ENCODE peak calls at places on chromosomes 12 and 14, in nine cellular contexts. B is foreskin fibroblast, G is natural killer cell, P is AG10803, X is mammary epithelial cell, J is lower leg skin, V is neural progenitor cell, I is right lobe of liver, T is fibroblast of lung. Z is an unnamed sample.

GRCh38 chr12:123059501-123059900 is 79.0 kb downstream of the ARL6IP4 start:
- DNase-seq in P (no peak), J (no peak), B (peak; percentile 63), T (no peak), G (no peak), X (no peak), I (no peak), V (no peak), Z (peak; percentile 11)

GRCh38 chr12:115626210-115626609 is 651.3 kb downstream of the MED13L start:
- DNase-seq in X (no peak), T (no peak), J (no peak), V (no peak), G (no peak), I (no peak), B (no peak), P (no peak), Z (no peak)

GRCh38 chr14:38731962-38732361 is 371.1 kb downstream of the SEC23A start:
- DNase-seq in J (no peak), P (no peak), I (no peak), T (no peak), V (no peak), G (no peak), X (no peak), B (no peak), Z (no peak)

GRCh38 chr14:97329701-97330100 is 532.5 kb downstream of the VRK1 start:
- DNase-seq in P (peak; percentile 0), I (no peak), X (no peak), J (no peak), V (peak; percentile 18), B (no peak), T (peak; percentile 11), G (no peak), Z (no peak)

GRCh38 chr14:50335389-50335788 is 23.3 kb downstream of the DMAC2L start:
- DNase-seq in G (no peak), X (no peak), I (peak; percentile 63), V (peak; percentile 89), P (peak; percentile 59), T (peak; percentile 69), B (peak; percentile 75), J (peak; percentile 88), Z (no peak)

GRCh38 chr14:104967414-104968152 is 10.6 kb downstream of the AHNAK2 start:
- DNase-seq in I (peak; percentile 56), G (no peak), J (peak; percentile 95), P (peak; percentile 24), B (peak; percentile 70), T (peak; percentile 40), X (peak; percentile 71), V (peak; percentile 69), Z (no peak)

GRCh38 chr14:76953196-76953945 is 75.1 kb downstream of the IRF2BPL start:
- DNase-seq in J (peak; percentile 91), T (peak; percentile 78), B (peak; percentile 90), X (peak; percentile 85), P (peak; percentile 75), G (peak; percentile 41), V (no peak), I (peak; percentile 77), Z (no peak)

GRCh38 chr12:118850244-118850825 is 131.0 kb upstream of the SRRM4 start:
- DNase-seq in I (no peak), X (no peak), J (no peak), B (no peak), V (peak; percentile 60), T (no peak), P (no peak), G (no peak), Z (no peak)

GRCh38 chr14:40312296-40312695 is 880.1 kb upstream of the FBXO33 start:
- DNase-seq in V (no peak), B (no peak), G (no peak), T (no peak), X (no peak), I (no peak), J (no peak), P (no peak), Z (no peak)

GRCh38 chr12:81245458-81245857 is 167.6 kb downstream of the ACSS3 start:
- DNase-seq in G (no peak), V (no peak), J (no peak), X (no peak), B (peak; percentile 17), I (no peak), P (peak; percentile 23), T (no peak), Z (no peak)

GRCh38 chr14:105311838-105312237 is 2.7 kb upstream of the PACS2 start:
- DNase-seq in B (no peak), V (peak; percentile 56), P (no peak), X (no peak), T (no peak), G (no peak), I (no peak), J (no peak), Z (no peak)

GRCh38 chr12:110403975-110404675 is 617 bp upstream of the ANAPC7 start:
- DNase-seq in G (peak; percentile 67), I (peak; percentile 72), B (peak; percentile 81), P (peak; percentile 46), V (peak; percentile 90), X (peak; percentile 61), J (peak; percentile 92), T (peak; percentile 41), Z (no peak)

GRCh38 chr12:110403146-110403974 is at the start of gene ANAPC7:
- DNase-seq in B (peak; percentile 96), J (peak; percentile 97), X (peak; percentile 85), I (peak; percentile 92), V (peak; percentile 97), T (peak; percentile 84), P (peak; percentile 91), G (peak; percentile 78), Z (peak; percentile 96)
- TF ChIP-seq CTCF in B (peak; percentile 6), J (no peak), X (no peak), I (no peak), V (peak; percentile 30), T (no peak), P (no peak), G (no peak), Z (peak; percentile 48)

GRCh38 chr12:71742998-71743397 is 11.7 kb upstream of the RAB21 start:
- DNase-seq in B (no peak), J (no peak), X (no peak), G (no peak), T (no peak), P (no peak), I (no peak), V (no peak), Z (no peak)

GRCh38 chr12:71752887-71753286 is 1.8 kb upstream of the RAB21 start:
- DNase-seq in G (no peak), T (no peak), X (no peak), I (no peak), P (no peak), B (no peak), J (no peak), V (no peak), Z (no peak)

GRCh38 chr12:71744522-71745300 is 10.0 kb upstream of the RAB21 start:
- DNase-seq in I (no peak), T (no peak), X (no peak), P (no peak), G (no peak), V (no peak), B (no peak), J (no peak), Z (no peak)

GRCh38 chr12:71748081-71748850 is 6.4 kb upstream of the RAB21 start:
- DNase-seq in G (no peak), P (no peak), T (no peak), J (no peak), V (no peak), B (no peak), I (no peak), X (no peak), Z (no peak)

GRCh38 chr12:71746983-71747611 is 7.6 kb upstream of the RAB21 start:
- DNase-seq in X (peak; percentile 50), B (peak; percentile 80), P (peak; percentile 73), J (no peak), T (peak; percentile 59), I (no peak), G (no peak), V (peak; percentile 59), Z (no peak)
- TF ChIP-seq CTCF in X (peak; percentile 81), B (peak; percentile 49), P (peak; percentile 85), J (no peak), T (peak; percentile 73), I (peak; percentile 93), G (peak; percentile 75), V (peak; percentile 80), Z (peak; percentile 94)

GRCh38 chr12:97943359-97943758 is 480.8 kb downstream of the RMST start:
- DNase-seq in X (peak; percentile 27), V (no peak), P (no peak), B (peak; percentile 1), J (no peak), T (no peak), G (no peak), I (no peak), Z (no peak)
- TF ChIP-seq CTCF in X (peak; percentile 23), V (peak; percentile 17), P (peak; percentile 18), B (peak; percentile 10), J (no peak), T (peak; percentile 37), G (no peak), I (no peak), Z (no peak)

GRCh38 chr12:113957627-113958026 is 8.5 kb downstream of the RBM19 start:
- DNase-seq in V (no peak), X (no peak), B (no peak), G (no peak), T (no peak), I (no peak), P (no peak), J (no peak), Z (no peak)

GRCh38 chr12:113958108-113958507 is 8.0 kb downstream of the RBM19 start:
- DNase-seq in X (no peak), P (no peak), J (no peak), V (no peak), T (no peak), G (no peak), I (no peak), B (no peak), Z (no peak)

GRCh38 chr12:113959096-113959495 is 7.0 kb downstream of the RBM19 start:
- DNase-seq in B (no peak), J (no peak), G (no peak), T (no peak), I (no peak), X (no peak), P (no peak), V (no peak), Z (no peak)

GRCh38 chr12:113954547-113954946 is 11.6 kb downstream of the RBM19 start:
- DNase-seq in J (no peak), V (no peak), X (no peak), I (no peak), G (no peak), T (no peak), P (no peak), B (no peak), Z (no peak)

DNA sequence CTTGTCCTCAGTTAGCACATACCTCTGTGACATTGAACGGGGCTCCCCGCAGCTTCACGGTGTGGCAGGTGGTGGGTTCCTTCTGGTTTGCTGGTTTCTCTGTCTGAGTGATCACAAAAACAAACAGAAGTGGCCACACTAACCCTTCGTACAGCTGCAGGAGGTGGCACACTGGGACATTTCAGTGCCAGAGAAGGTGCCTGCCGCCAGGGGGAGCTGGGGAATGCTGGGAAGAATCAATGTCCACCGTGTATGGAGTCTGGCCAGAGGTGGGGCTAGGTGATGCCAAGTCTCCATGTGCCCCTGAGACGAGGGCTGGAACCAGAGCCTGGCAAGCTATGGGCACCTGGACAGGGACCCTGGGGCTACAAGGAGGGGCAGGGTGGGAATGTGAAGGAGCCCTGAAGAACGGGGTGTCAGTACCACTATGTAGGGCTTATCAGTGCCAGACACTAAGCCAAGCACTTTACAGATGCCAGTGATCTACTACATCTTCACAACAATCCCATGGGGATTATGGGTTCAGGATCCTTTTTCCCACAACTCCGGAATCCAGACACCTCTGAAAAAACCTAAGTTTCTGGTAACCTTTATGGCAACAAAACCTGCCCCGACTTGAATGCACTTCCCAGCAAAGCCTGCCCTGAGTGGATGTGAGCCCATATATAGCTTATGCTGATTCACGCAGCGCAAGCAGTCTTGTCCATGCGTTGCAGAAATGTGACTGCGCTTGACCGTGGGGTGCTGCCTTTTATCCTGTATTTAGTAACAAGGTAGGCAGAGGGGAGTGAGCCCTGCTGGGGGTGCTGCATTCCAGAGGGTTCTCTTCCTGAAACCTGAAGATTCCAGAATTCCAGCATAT is 10.8 kb downstream of the RBM19 start:
- DNase-seq in T (peak; percentile 1), J (no peak), G (no peak), X (peak; percentile 16), P (no peak), I (no peak), B (peak; percentile 45), V (peak; percentile 62), Z (no peak)
- TF ChIP-seq CTCF in T (peak; percentile 52), J (no peak), G (no peak), X (peak; percentile 70), P (peak; percentile 49), I (peak; percentile 30), B (peak; percentile 64), V (peak; percentile 68), Z (peak; percentile 73)